ENCODE peak calls at places on chromosomes 11 and 22, in four cellular contexts. R is spleen, U is fibroblast of mammary gland, X is adrenal gland. J is an unnamed sample.
A peak's percentile ranks its signal among the peaks of the same experiment; 100 is the strongest.

GRCh38 chr22:50267591-50268390 is 2.4 kb downstream of the MAPK11 start:
- DNase-seq in X (peak; percentile 84), U (peak; percentile 27), R (no peak), J (no peak)

GRCh38 chr11:113833151-113833550 is 42.2 kb downstream of the USP28 start:
- DNase-seq in U (no peak), X (no peak), R (no peak), J (no peak)

GRCh38 chr11:96090711-96091110 is 166.8 kb upstream of the MTMR2 start:
- DNase-seq in U (peak; percentile 79), X (no peak), R (no peak), J (no peak)

GRCh38 chr11:64858467-64859401 is 14.3 kb upstream of the CDC42BPG start:
- DNase-seq in R (peak; percentile 94), X (peak; percentile 96), U (no peak), J (no peak)

GRCh38 chr22:25878933-25879332 is 136.9 kb downstream of the MYO18B start:
- DNase-seq in U (no peak), X (no peak), R (no peak), J (no peak)

GRCh38 chr11:128582496-128583366 is 4.6 kb downstream of the ETS1 start:
- DNase-seq in U (peak; percentile 94), R (no peak), X (no peak), J (no peak)

GRCh38 chr11:16357776-16358175 is 1.4 kb upstream of the SOX6 start:
- DNase-seq in X (no peak), R (no peak), U (no peak), J (no peak)

GRCh38 chr11:69788956-69789355 is 13.8 kb upstream of the FGF4 start:
- DNase-seq in U (no peak), R (no peak), X (no peak), J (no peak)

GRCh38 chr11:120219157-120219934 is 8.5 kb downstream of the OAF start:
- DNase-seq in X (peak; percentile 81), R (no peak), U (peak; percentile 59), J (no peak)

GRCh38 chr11:121446752-121447156 is 5.4 kb upstream of the SORL1 start:
- DNase-seq in X (no peak), U (peak; percentile 41), R (no peak), J (peak; percentile 70)
- TF ChIP-seq CTCF in X (no peak), U (peak; percentile 24), R (no peak), J (peak; percentile 47)

GRCh38 chr11:13534358-13534757 is 38.6 kb upstream of the PTH start:
- DNase-seq in U (no peak), X (no peak), R (no peak), J (no peak)

GRCh38 chr11:13538044-13538443 is 42.2 kb upstream of the PTH start:
- DNase-seq in U (no peak), X (no peak), R (no peak), J (no peak)

DNA sequence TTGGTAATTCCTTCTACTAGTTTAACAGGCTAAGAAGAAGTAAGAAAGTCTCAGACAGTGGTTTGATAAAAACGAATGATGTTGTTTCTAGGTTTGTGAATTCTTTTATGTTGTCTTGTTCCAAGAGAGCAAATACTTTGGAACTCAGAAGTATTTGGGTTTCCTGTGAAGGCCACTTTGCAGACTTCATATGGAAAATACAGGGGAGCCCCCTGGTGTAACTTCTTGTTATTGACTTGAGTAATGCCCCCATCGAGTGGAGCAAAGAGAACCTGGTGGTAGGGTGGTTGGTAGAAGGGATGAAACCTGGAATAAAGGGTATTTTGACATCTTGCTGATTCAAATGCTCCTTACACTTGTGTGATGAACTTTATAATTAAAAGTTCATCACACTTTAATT is 40.0 kb upstream of the PTH start:
- DNase-seq in U (no peak), X (no peak), R (no peak), J (no peak)
- H3K4me3 ChIP-seq in U (no peak overlapping the region), X (no peak overlapping the region), R (no peak overlapping the region), J (no peak overlapping the region)

DNA sequence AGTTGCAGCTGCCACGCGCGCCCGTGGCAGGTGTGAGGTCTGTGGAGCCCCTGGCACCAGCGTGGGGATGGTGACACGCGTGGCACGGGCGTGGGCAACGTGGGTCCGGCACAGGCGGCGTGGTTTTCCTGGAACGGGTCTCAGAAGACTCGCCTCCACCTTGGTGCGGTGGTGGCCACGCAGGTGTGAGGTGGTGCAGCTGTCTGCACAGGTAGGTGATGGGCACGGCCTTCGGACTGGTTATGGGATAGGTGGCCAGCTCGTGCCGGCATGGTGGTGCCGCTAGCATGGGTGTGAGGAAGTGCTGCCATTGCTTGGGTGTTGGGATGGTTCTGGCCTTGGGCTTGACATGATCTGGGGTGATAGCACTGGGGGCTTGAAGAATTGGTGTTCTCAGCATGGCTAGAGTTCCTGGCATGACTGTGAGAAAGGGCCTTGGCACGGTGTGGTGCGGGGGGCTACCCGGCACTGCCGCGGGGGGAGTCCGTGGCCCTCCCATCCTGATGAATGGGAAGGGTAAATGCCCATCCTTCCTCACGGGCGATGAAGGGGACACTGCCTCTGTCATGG is 516 bp downstream of the DAGLA start:
- DNase-seq in X (no peak), U (no peak), R (no peak), J (no peak)
- TF ChIP-seq CTCF in X (no peak), U (no peak), R (no peak), J (no peak)

GRCh38 chr11:706439-706956 is 467 bp downstream of the EPS8L2 start:
- DNase-seq in X (no peak), U (peak; percentile 56), R (no peak), J (no peak)
- H3K4me3 ChIP-seq in X (no peak overlapping the region), U (peak overlapping the region; percentile 63), R (peak overlapping the region; percentile 11), J (no peak overlapping the region)

GRCh38 chr11:110529043-110529442 is 99.3 kb downstream of the FDX1 start:
- DNase-seq in U (peak; percentile 38), R (no peak), X (no peak), J (no peak)
- TF ChIP-seq CTCF in U (peak; percentile 51), R (no peak), X (no peak), J (peak; percentile 54)

DNA sequence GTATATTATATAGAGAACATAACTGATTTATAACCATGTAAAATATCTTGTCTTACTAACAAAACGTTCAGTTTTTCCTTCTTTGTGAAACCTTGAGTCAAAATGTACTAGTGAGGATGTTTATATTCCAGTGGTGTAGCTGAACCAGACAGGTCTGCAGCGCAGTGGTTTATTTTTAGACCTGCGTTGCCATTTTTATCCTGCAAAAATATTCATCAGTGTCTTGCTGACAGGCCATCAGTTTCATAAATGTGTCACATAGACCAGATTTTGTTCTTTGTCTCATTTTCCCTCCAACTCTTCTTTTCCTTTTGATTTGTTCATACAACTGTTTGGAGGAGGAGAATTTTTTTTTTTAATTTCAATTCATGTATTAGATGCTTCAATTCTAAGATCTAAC is 43.1 kb downstream of the HSD17B12 start:
- DNase-seq in X (no peak), U (no peak), R (no peak), J (no peak)
- H3K4me3 ChIP-seq in X (no peak overlapping the region), U (no peak overlapping the region), R (no peak overlapping the region), J (no peak overlapping the region)

DNA sequence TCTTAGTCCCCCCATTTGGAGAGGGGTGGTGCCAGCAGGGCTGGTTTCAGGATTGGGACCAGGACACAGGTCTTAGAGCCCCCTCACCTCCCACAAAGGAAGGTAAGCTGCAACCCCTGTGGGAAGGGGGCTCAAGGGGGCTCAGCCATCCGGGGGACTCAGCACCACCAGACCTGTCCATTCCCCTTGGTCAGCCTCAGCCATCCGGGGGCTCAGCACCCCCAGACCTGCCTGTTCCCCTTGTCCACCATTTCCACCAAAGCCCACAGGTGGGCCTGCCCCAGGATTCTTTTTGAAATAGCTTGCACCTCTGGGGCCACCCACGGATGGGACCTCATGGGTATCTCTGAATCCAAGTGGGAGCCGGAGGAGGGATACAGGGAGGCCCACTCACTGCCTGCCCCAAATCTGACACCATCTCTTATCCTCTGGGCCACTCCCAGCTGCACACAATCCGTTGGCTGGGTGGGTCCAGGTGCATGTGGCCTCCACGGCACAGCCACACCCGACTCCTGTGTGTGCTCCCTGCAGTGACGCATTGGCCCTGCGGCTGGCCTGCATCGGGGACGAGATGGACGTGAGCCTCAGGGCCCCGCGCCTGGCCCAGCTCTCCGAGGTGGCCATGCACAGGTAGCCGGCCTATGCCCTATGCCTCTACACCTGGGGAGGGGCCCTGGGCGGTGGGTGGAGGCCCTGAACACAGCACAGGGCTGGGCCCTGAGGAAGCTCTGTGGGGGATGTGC is 15.9 kb downstream of the MCAT start:
- DNase-seq in R (no peak), X (no peak), U (no peak), J (no peak)
- TF ChIP-seq CTCF in R (no peak), X (no peak), U (no peak), J (no peak)

J was measured in BE2C.